ENCODE peak calls at places on chromosomes 1 and 21, in seven cellular contexts. One of them, this sample, is unnamed.

GRCh38 chr21:25750085-25750484 is 15.3 kb downstream of the GABPA start:
- DNase-seq in K562: no peak
- DNase-seq in HepG2: no peak
- DNase-seq in GM12892: no peak
- DNase-seq in H1: no peak
- DNase-seq in GM12878: no peak
- DNase-seq in SK-N-SH: no peak
- DNase-seq in this sample: no peak

GRCh38 chr1:95006681-95007080 is 66.1 kb downstream of the ALG14 start:
- DNase-seq in GM12892: no peak
- DNase-seq in HepG2: no peak
- DNase-seq in GM12878: no peak
- DNase-seq in SK-N-SH: no peak
- DNase-seq in H1: no peak
- DNase-seq in K562: no peak
- DNase-seq in this sample: no peak

GRCh38 chr1:216937491-216937890 is 214.3 kb upstream of the ESRRG start:
- DNase-seq in H1: no peak
- DNase-seq in GM12892: no peak
- DNase-seq in GM12878: no peak
- DNase-seq in HepG2: no peak
- DNase-seq in K562: no peak
- DNase-seq in SK-N-SH: no peak
- DNase-seq in this sample: no peak

GRCh38 chr1:204344665-204345064 is 15.1 kb downstream of the PLEKHA6 start:
- DNase-seq in H1: no peak
- DNase-seq in K562: no peak
- DNase-seq in GM12878: no peak
- DNase-seq in SK-N-SH: peak
- DNase-seq in HepG2: no peak
- DNase-seq in GM12892: no peak
- DNase-seq in this sample: no peak

GRCh38 chr1:204149635-204150565 is 1.9 kb downstream of the ETNK2 start:
- DNase-seq in HepG2: no peak
- DNase-seq in SK-N-SH: no peak
- DNase-seq in H1: no peak
- DNase-seq in K562: peak
- DNase-seq in GM12878: no peak
- DNase-seq in GM12892: no peak
- DNase-seq in this sample: no peak

GRCh38 chr1:223515416-223515815 is 122.2 kb downstream of the CCDC185 start:
- DNase-seq in HepG2: no peak
- DNase-seq in GM12878: no peak
- DNase-seq in GM12892: no peak
- DNase-seq in SK-N-SH: no peak
- DNase-seq in H1: no peak
- DNase-seq in K562: no peak
- DNase-seq in this sample: no peak

GRCh38 chr1:84834419-84835064 is 58.5 kb downstream of the LPAR3 start:
- DNase-seq in K562: no peak
- DNase-seq in SK-N-SH: no peak
- DNase-seq in GM12878: no peak
- DNase-seq in H1: no peak
- DNase-seq in GM12892: no peak
- DNase-seq in HepG2: no peak
- DNase-seq in this sample: no peak

GRCh38 chr1:212760126-212760823 is 31.3 kb downstream of the NSL1 start:
- DNase-seq in SK-N-SH: no peak
- DNase-seq in HepG2: peak
- DNase-seq in GM12892: peak
- DNase-seq in H1: no peak
- DNase-seq in K562: peak
- DNase-seq in GM12878: no peak
- DNase-seq in this sample: no peak

GRCh38 chr1:227532019-227532619 is 31.2 kb upstream of the ZNF678 start:
- DNase-seq in GM12892: no peak
- DNase-seq in H1: no peak
- DNase-seq in HepG2: no peak
- DNase-seq in SK-N-SH: no peak
- DNase-seq in GM12878: no peak
- DNase-seq in K562: no peak
- DNase-seq in this sample: no peak

GRCh38 chr1:67846538-67846937 is 13.3 kb upstream of the GNG12 start:
- DNase-seq in H1: no peak
- DNase-seq in GM12878: no peak
- DNase-seq in HepG2: no peak
- DNase-seq in GM12892: no peak
- DNase-seq in SK-N-SH: no peak
- DNase-seq in K562: no peak
- DNase-seq in this sample: no peak

GRCh38 chr1:244709491-244710368 is 56.8 kb downstream of the DESI2 start:
- DNase-seq in HepG2: no peak
- DNase-seq in GM12878: no peak
- DNase-seq in K562: no peak
- DNase-seq in GM12892: no peak
- DNase-seq in SK-N-SH: no peak
- DNase-seq in H1: no peak
- DNase-seq in this sample: no peak

GRCh38 chr1:237341391-237341790 is 299.4 kb downstream of the RYR2 start:
- DNase-seq in GM12892: no peak
- DNase-seq in HepG2: no peak
- DNase-seq in GM12878: no peak
- DNase-seq in H1: no peak
- DNase-seq in K562: no peak
- DNase-seq in SK-N-SH: no peak
- DNase-seq in this sample: no peak

GRCh38 chr1:174942547-174943255 is 57.0 kb upstream of the CACYBP start:
- DNase-seq in HepG2: peak
- DNase-seq in GM12878: no peak
- DNase-seq in K562: no peak
- DNase-seq in GM12892: no peak
- DNase-seq in H1: no peak
- DNase-seq in SK-N-SH: no peak
- DNase-seq in this sample: no peak

GRCh38 chr1:98741164-98741563 is 79.6 kb downstream of the SNX7 start:
- DNase-seq in HepG2: no peak
- DNase-seq in GM12878: no peak
- DNase-seq in H1: no peak
- DNase-seq in GM12892: no peak
- DNase-seq in SK-N-SH: no peak
- DNase-seq in K562: no peak
- DNase-seq in this sample: no peak

GRCh38 chr1:87686671-87687070 is 358.0 kb downstream of the LMO4 start:
- DNase-seq in HepG2: no peak
- DNase-seq in GM12892: no peak
- DNase-seq in H1: no peak
- DNase-seq in SK-N-SH: no peak
- DNase-seq in K562: no peak
- DNase-seq in GM12878: no peak
- DNase-seq in this sample: no peak

GRCh38 chr1:87688136-87688535 is 359.5 kb downstream of the LMO4 start:
- DNase-seq in GM12892: no peak
- DNase-seq in GM12878: no peak
- DNase-seq in SK-N-SH: no peak
- DNase-seq in K562: no peak
- DNase-seq in HepG2: no peak
- DNase-seq in H1: no peak
- DNase-seq in this sample: no peak

GRCh38 chr1:87685366-87686136 is 356.9 kb downstream of the LMO4 start:
- DNase-seq in HepG2: no peak
- DNase-seq in H1: no peak
- DNase-seq in SK-N-SH: no peak
- DNase-seq in K562: no peak
- DNase-seq in GM12878: no peak
- DNase-seq in GM12892: no peak
- DNase-seq in this sample: no peak

GRCh38 chr1:87686137-87686490 is 357.4 kb downstream of the LMO4 start:
- DNase-seq in HepG2: no peak
- DNase-seq in SK-N-SH: no peak
- DNase-seq in K562: no peak
- DNase-seq in GM12878: no peak
- DNase-seq in GM12892: no peak
- DNase-seq in H1: no peak
- DNase-seq in this sample: no peak

GRCh38 chr1:87689487-87689886 is 360.8 kb downstream of the LMO4 start:
- DNase-seq in H1: no peak
- DNase-seq in HepG2: no peak
- DNase-seq in SK-N-SH: no peak
- DNase-seq in GM12878: no peak
- DNase-seq in K562: no peak
- DNase-seq in GM12892: no peak
- DNase-seq in this sample: no peak
- TF ChIP-seq POLR2AphosphoS5 in H1: no peak
- TF ChIP-seq POLR2AphosphoS5 in HepG2: no peak
- TF ChIP-seq POLR2AphosphoS5 in SK-N-SH: no peak
- TF ChIP-seq POLR2AphosphoS5 in GM12878: no peak
- TF ChIP-seq POLR2AphosphoS5 in K562: no peak
- TF ChIP-seq POLR2AphosphoS5 in GM12892: no peak
- TF ChIP-seq POLR2AphosphoS5 in this sample: no peak

GRCh38 chr1:24261977-24262376 is 57.2 kb upstream of the GRHL3 start:
- DNase-seq in SK-N-SH: no peak
- DNase-seq in GM12892: no peak
- DNase-seq in GM12878: no peak
- DNase-seq in HepG2: no peak
- DNase-seq in H1: no peak
- DNase-seq in K562: no peak
- DNase-seq in this sample: no peak

GRCh38 chr1:24263211-24263610 is 55.9 kb upstream of the GRHL3 start:
- DNase-seq in HepG2: peak
- DNase-seq in GM12892: no peak
- DNase-seq in SK-N-SH: no peak
- DNase-seq in H1: no peak
- DNase-seq in GM12878: no peak
- DNase-seq in K562: no peak
- DNase-seq in this sample: no peak

GRCh38 chr1:24267003-24267402 is 52.2 kb upstream of the GRHL3 start:
- DNase-seq in K562: no peak
- DNase-seq in SK-N-SH: no peak
- DNase-seq in GM12878: no peak
- DNase-seq in GM12892: no peak
- DNase-seq in H1: no peak
- DNase-seq in HepG2: no peak
- DNase-seq in this sample: no peak

GRCh38 chr1:24266398-24266941 is 52.7 kb upstream of the GRHL3 start:
- DNase-seq in K562: no peak
- DNase-seq in GM12878: no peak
- DNase-seq in SK-N-SH: no peak
- DNase-seq in GM12892: no peak
- DNase-seq in H1: no peak
- DNase-seq in HepG2: peak
- DNase-seq in this sample: no peak

DNA sequence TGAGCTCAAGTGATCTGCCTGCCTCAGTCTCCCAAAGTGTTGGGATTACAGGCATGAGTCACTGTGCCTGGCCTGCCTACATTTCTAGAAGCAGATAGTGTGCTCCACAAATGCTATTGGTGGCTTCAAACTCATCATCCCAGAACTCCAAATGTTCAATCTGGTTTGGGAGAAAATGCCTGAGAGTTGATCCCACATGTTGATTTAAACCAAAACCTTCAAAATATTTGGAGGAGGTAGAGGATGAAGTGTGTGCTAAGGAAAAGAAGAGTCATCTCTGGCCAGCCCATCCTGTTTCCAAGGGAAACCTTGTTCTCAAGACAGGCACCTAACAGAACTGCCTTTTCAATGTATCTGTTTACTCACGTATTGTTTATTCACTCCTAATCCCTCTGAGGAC is 55.4 kb upstream of the GRHL3 start:
- DNase-seq in H1: no peak
- DNase-seq in GM12878: no peak
- DNase-seq in HepG2: no peak
- DNase-seq in GM12892: no peak
- DNase-seq in SK-N-SH: no peak
- DNase-seq in K562: no peak
- DNase-seq in this sample: no peak
- TF ChIP-seq TAF1 in H1: no peak
- TF ChIP-seq TAF1 in GM12878: no peak
- TF ChIP-seq TAF1 in HepG2: no peak
- TF ChIP-seq TAF1 in GM12892: no peak
- TF ChIP-seq TAF1 in SK-N-SH: no peak
- TF ChIP-seq TAF1 in K562: no peak
- TF ChIP-seq TAF1 in this sample: no peak

DNA sequence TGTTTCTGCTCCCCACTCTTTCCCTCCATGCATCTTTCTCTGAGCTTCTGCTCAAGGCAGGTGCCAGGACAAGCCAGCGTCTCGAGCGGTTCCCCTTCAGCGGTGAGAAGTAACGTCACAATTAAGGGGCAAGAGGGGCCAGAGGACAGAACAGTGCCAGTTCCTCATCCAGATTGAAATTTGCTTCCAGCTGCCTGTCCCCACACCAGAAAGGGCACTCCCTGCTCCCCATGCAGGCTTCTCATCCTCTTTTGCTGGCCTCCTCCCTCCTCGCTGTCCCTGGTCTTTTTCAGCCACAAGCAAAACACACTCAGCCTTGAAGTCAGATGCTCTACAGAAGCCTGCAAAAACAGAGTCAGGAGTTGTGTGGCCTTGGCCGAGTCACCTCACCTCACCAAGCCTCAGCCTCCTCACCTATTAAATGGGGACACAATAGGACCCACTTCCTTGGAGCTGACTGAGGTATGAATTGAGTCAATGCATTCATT is 35.0 kb upstream of the ECE1 start:
- DNase-seq in GM12878: no peak
- DNase-seq in SK-N-SH: no peak
- DNase-seq in H1: no peak
- DNase-seq in GM12892: no peak
- DNase-seq in HepG2: no peak
- DNase-seq in K562: no peak
- DNase-seq in this sample: no peak
- TF ChIP-seq POLR2AphosphoS5 in GM12878: no peak
- TF ChIP-seq POLR2AphosphoS5 in SK-N-SH: no peak
- TF ChIP-seq POLR2AphosphoS5 in H1: no peak
- TF ChIP-seq POLR2AphosphoS5 in GM12892: no peak
- TF ChIP-seq POLR2AphosphoS5 in HepG2: no peak
- TF ChIP-seq POLR2AphosphoS5 in K562: no peak
- TF ChIP-seq POLR2AphosphoS5 in this sample: no peak

GRCh38 chr1:201606096-201606495 is 67.2 kb downstream of the NAV1 start:
- DNase-seq in HepG2: no peak
- DNase-seq in GM12878: no peak
- DNase-seq in SK-N-SH: no peak
- DNase-seq in H1: no peak
- DNase-seq in GM12892: no peak
- DNase-seq in K562: no peak
- DNase-seq in this sample: no peak

GRCh38 chr1:201603613-201604232 is 64.8 kb downstream of the NAV1 start:
- DNase-seq in SK-N-SH: no peak
- DNase-seq in K562: no peak
- DNase-seq in HepG2: no peak
- DNase-seq in GM12892: no peak
- DNase-seq in GM12878: no peak
- DNase-seq in H1: no peak
- DNase-seq in this sample: no peak

GRCh38 chr1:201602413-201603265 is 63.7 kb downstream of the NAV1 start:
- DNase-seq in K562: no peak
- DNase-seq in HepG2: no peak
- DNase-seq in H1: no peak
- DNase-seq in GM12878: no peak
- DNase-seq in SK-N-SH: no peak
- DNase-seq in GM12892: no peak
- DNase-seq in this sample: no peak

GRCh38 chr1:201606581-201606980 is 67.7 kb downstream of the NAV1 start:
- DNase-seq in GM12892: no peak
- DNase-seq in HepG2: no peak
- DNase-seq in H1: no peak
- DNase-seq in K562: no peak
- DNase-seq in SK-N-SH: no peak
- DNase-seq in GM12878: no peak
- DNase-seq in this sample: no peak

GRCh38 chr1:201605385-201605747 is 66.4 kb downstream of the NAV1 start:
- DNase-seq in H1: no peak
- DNase-seq in SK-N-SH: peak
- DNase-seq in GM12892: no peak
- DNase-seq in GM12878: no peak
- DNase-seq in HepG2: no peak
- DNase-seq in K562: no peak
- DNase-seq in this sample: no peak
- TF ChIP-seq TAF1 in H1: no peak
- TF ChIP-seq TAF1 in SK-N-SH: no peak
- TF ChIP-seq TAF1 in GM12892: no peak
- TF ChIP-seq TAF1 in GM12878: no peak
- TF ChIP-seq TAF1 in HepG2: no peak
- TF ChIP-seq TAF1 in K562: no peak
- TF ChIP-seq TAF1 in this sample: no peak